ENCODE peak calls at places on chromosomes 7 and 10, in four cellular contexts. P, W, K and H are unnamed samples.

GRCh38 chr7:50595538-50596102 is 30.4 kb upstream of the DDC start:
- DNase-seq in W (peak), K (peak), P (peak), H (peak)

GRCh38 chr7:32163141-32163806 is 93.1 kb upstream of the PDE1C start:
- DNase-seq in P (no peak), K (no peak), W (peak), H (peak)

GRCh38 chr7:134154581-134155130 is 27.5 kb downstream of the LRGUK start:
- DNase-seq in P (no peak), W (no peak), K (no peak), H (no peak)

GRCh38 chr10:17213646-17214349 is 12.3 kb upstream of the TRDMT1 start:
- DNase-seq in K (no peak), P (no peak), W (no peak), H (no peak)

GRCh38 chr7:92043637-92044036 is 90.6 kb downstream of the CYP51A1 start:
- DNase-seq in P (no peak), K (no peak), W (no peak), H (no peak)

GRCh38 chr10:47438857-47439474 is 44.9 kb downstream of the ANXA8 start:
- DNase-seq in P (no peak), W (peak), K (peak), H (peak)

GRCh38 chr10:61452229-61452651 is 941 bp downstream of the TMEM26 start:
- DNase-seq in W (no peak), K (peak), P (no peak), H (no peak)

GRCh38 chr10:85946713-85947326 is 419.8 kb downstream of the GRID1 start:
- DNase-seq in W (no peak), K (no peak), P (no peak), H (no peak)

GRCh38 chr7:129517931-129518330 is 15.6 kb downstream of the SMKR1 start:
- DNase-seq in P (no peak), W (no peak), K (no peak), H (no peak)

GRCh38 chr10:78784454-78785414 is 284.0 kb upstream of the ZMIZ1 start:
- DNase-seq in W (no peak), P (no peak), K (no peak), H (no peak)

GRCh38 chr10:50511512-50512213 is 112.1 kb downstream of the SGMS1 start:
- DNase-seq in K (no peak), P (no peak), W (no peak), H (no peak)

GRCh38 chr7:114832906-114833595 is 88.8 kb upstream of the MDFIC start:
- DNase-seq in W (no peak), K (no peak), P (no peak), H (no peak)

GRCh38 chr7:80748302-80749042 is 110.0 kb downstream of the CD36 start:
- DNase-seq in W (no peak), K (no peak), P (no peak), H (no peak)

GRCh38 chr10:129035052-129035805 is 431.8 kb upstream of the MGMT start:
- DNase-seq in W (no peak), K (no peak), P (no peak), H (no peak)

GRCh38 chr10:77458986-77459590 is 178.5 kb downstream of the KCNMA1 start:
- DNase-seq in K (no peak), W (peak), P (no peak), H (no peak)